ENCODE peak calls at places on chromosomes 12 and 14, in six cellular contexts. A is left ventricle myocardium inferior, I is H9, O is pancreas, S is IMR-90, X is BE2C. H is an unnamed sample.

GRCh38 chr12:12877789-12878455 is 13.4 kb upstream of the GPRC5A start:
- DNase-seq in A (no peak), I (no peak), O (no peak), S (no peak), X (peak; percentile 34), H (peak; percentile 47)

GRCh38 chr12:1644523-1645438 is 15.8 kb downstream of the WNT5B start:
- DNase-seq in A (peak; percentile 88), I (no peak), O (peak; percentile 61), S (peak; percentile 91), X (peak; percentile 79), H (peak; percentile 68)

GRCh38 chr14:49173765-49174373 is 412.3 kb downstream of the RPS29 start:
- DNase-seq in A (no peak), I (peak; percentile 72), O (peak; percentile 51), S (peak; percentile 69), X (peak; percentile 76), H (peak; percentile 38)

GRCh38 chr12:59041241-59042121 is 121.2 kb upstream of the LRIG3 start:
- DNase-seq in A (no peak), I (no peak), O (no peak), S (peak; percentile 96), X (no peak), H (no peak)

GRCh38 chr14:69299286-69300035 is 39.5 kb downstream of the GALNT16 start:
- DNase-seq in A (no peak), I (peak; percentile 52), O (no peak), S (no peak), X (no peak), H (no peak)

GRCh38 chr14:101772770-101773169 is 11.3 kb downstream of the PPP2R5C start:
- DNase-seq in A (no peak), I (no peak), O (no peak), S (no peak), X (no peak), H (no peak)

GRCh38 chr14:98798099-98798498 is 473.9 kb downstream of the BCL11B start:
- DNase-seq in A (no peak), I (no peak), O (peak; percentile 19), S (no peak), X (no peak), H (no peak)

GRCh38 chr14:36663404-36664321 is 2.0 kb downstream of the PAX9 start:
- DNase-seq in A (no peak), I (peak; percentile 58), O (no peak), S (no peak), X (no peak), H (no peak)

GRCh38 chr12:104567832-104568490 is 111.2 kb downstream of the CHST11 start:
- DNase-seq in A (no peak), I (no peak), O (no peak), S (no peak), X (no peak), H (no peak)

GRCh38 chr14:85535916-85536834 is 6.2 kb downstream of the FLRT2 start:
- DNase-seq in A (no peak), I (no peak), O (no peak), S (peak; percentile 79), X (no peak), H (no peak)

GRCh38 chr14:67580336-67581230 is 19.5 kb downstream of the PIGH start:
- DNase-seq in A (no peak), I (no peak), O (no peak), S (no peak), X (no peak), H (no peak)

GRCh38 chr14:101689039-101689501 is 72.4 kb upstream of the PPP2R5C start:
- DNase-seq in A (no peak), I (no peak), O (no peak), S (no peak), X (no peak), H (no peak)

DNA sequence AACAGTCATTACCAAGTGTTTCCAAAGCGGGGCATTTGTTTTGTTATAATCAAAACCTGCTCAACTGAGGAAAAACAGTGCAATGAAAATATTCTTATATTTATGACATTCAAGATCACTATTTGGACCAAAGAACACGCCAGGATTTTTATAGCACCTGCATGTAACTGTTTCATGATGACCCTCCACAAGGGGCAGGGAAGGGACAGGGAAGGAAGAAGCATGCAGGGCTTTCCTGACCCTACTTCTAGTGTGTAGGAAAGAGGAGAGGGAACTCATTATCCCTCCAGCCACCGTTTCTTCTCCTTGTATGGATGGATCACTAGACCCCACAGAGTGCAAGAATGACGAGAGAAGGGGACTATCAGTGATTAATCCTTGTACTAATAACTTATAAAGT is 49.4 kb downstream of the SPPL3 start:
- DNase-seq in A (no peak), I (no peak), O (no peak), S (no peak), X (no peak), H (no peak)
- H3K4me1 ChIP-seq in A (peaks cover 72% of the 10 kb centered on the region), I (no peaks in the 10 kb centered on the region), O (peaks cover 6% of the 10 kb centered on the region), S (peaks cover 11% of the 10 kb centered on the region), X (no peaks in the 10 kb centered on the region), H (peaks cover 59% of the 10 kb centered on the region)

GRCh38 chr14:97337267-97337666 is 540.1 kb downstream of the VRK1 start:
- DNase-seq in A (no peak), I (no peak), O (no peak), S (no peak), X (no peak), H (no peak)
- TF ChIP-seq CTCF in A (no peak), I (no peak), O (no peak), S (no peak), X (no peak), H (no peak)

GRCh38 chr14:32609388-32609787 is 280.3 kb downstream of the AKAP6 start:
- DNase-seq in A (no peak), I (no peak), O (no peak), S (no peak), X (no peak), H (no peak)
- H3K4me1 ChIP-seq in A (peaks cover 75% of the 10 kb centered on the region), I (no peaks in the 10 kb centered on the region), O (no peaks in the 10 kb centered on the region), S (no peaks in the 10 kb centered on the region), X (peaks cover 9% of the 10 kb centered on the region), H (peaks cover 5% of the 10 kb centered on the region)

GRCh38 chr12:95918194-95918993 is 24.0 kb downstream of the CCDC38 start:
- DNase-seq in A (no peak), I (peak; percentile 71), O (peak; percentile 48), S (peak; percentile 42), X (peak; percentile 48), H (peak; percentile 15)
- TF ChIP-seq CTCF in A (peak; percentile 89), I (peak; percentile 92), O (peak; percentile 71), S (peak; percentile 73), X (peak; percentile 94), H (peak; percentile 83)

GRCh38 chr12:57754411-57755193 is at the start of gene MARCHF9:
- DNase-seq in A (peak; percentile 59), I (peak; percentile 89), O (peak; percentile 73), S (no peak), X (peak; percentile 58), H (peak; percentile 91)
- H3K4me1 ChIP-seq in A (peaks cover 53% of the 10 kb centered on the region), I (peaks cover 7% of the 10 kb centered on the region), O (peaks cover 14% of the 10 kb centered on the region), S (peaks cover 7% of the 10 kb centered on the region), X (peaks cover 4% of the 10 kb centered on the region), H (peaks cover 46% of the 10 kb centered on the region)

DNA sequence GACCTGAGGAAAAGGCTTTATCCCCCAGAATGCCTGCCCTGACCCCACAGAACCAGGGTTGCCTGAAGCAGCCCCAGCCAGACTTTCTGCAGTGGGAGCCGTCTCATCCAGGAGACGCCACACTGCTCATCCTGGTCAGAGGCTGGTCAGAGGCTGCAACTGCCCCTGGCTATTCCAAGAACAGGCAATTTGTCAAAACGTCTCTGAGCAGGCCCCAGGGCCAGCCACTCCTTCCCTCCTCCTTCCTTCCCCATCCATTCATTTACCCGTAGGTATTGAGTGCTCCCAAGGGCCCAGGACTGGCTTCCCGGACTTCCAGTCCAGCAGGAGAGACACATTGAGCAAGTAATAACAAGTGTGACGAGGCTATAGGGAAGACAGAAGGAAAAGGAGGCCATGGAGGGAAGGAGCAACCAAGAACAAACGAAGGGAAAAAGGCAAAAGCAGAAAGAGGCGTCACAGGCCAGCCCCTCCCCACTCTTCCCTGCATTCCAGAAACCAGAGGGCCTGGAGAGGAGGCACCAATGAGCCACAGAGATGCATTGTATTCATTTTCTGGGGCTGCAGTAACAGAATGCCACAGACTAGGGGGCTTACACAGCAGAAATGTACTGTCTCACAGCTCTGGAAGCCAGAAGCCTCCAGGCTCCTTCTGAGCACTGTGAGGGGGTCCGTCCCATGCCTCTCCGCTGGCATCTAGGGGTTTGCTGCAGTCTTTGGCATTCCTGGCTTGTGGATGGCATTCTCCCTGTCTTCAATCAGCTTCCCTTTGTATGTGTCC is 21.0 kb upstream of the CD9 start:
- DNase-seq in A (no peak), I (peak; percentile 66), O (no peak), S (peak; percentile 51), X (no peak), H (no peak)
- TF ChIP-seq CTCF in A (no peak), I (peak; percentile 40), O (no peak), S (peak; percentile 31), X (peak; percentile 19), H (no peak)

DNA sequence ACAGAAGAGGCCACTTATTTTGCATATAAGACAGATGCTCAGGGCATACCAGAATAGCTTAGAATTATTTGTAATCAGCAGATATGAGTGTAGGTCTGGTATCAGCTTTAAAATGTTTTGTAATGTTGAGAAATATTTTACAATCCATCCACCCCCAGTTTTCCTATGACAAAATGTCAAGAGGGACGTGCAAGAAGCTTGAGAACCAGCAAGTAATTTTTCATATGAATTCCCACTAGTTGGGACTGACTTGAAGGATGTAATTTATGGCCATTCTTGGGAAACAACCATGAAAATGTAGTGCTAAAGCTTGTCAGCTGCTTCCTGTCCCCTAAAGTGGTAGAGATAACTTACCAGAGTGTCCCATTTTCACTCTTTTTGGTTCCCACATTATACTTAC is 64.0 kb downstream of the RERG start:
- DNase-seq in A (no peak), I (no peak), O (no peak), S (no peak), X (no peak), H (no peak)
- H3K4me1 ChIP-seq in A (peaks cover 18% of the 10 kb centered on the region), I (no peaks in the 10 kb centered on the region), O (no peaks in the 10 kb centered on the region), S (no peaks in the 10 kb centered on the region), X (peaks cover 45% of the 10 kb centered on the region), H (peaks cover 6% of the 10 kb centered on the region)

GRCh38 chr12:6613776-6614512 is 6.8 kb upstream of the CHD4 start:
- DNase-seq in A (peak; percentile 89), I (peak; percentile 98), O (peak; percentile 91), S (peak; percentile 99), X (peak; percentile 97), H (peak; percentile 90)
- TF ChIP-seq CTCF in A (no peak), I (no peak), O (no peak), S (peak; percentile 8), X (no peak), H (no peak)

DNA sequence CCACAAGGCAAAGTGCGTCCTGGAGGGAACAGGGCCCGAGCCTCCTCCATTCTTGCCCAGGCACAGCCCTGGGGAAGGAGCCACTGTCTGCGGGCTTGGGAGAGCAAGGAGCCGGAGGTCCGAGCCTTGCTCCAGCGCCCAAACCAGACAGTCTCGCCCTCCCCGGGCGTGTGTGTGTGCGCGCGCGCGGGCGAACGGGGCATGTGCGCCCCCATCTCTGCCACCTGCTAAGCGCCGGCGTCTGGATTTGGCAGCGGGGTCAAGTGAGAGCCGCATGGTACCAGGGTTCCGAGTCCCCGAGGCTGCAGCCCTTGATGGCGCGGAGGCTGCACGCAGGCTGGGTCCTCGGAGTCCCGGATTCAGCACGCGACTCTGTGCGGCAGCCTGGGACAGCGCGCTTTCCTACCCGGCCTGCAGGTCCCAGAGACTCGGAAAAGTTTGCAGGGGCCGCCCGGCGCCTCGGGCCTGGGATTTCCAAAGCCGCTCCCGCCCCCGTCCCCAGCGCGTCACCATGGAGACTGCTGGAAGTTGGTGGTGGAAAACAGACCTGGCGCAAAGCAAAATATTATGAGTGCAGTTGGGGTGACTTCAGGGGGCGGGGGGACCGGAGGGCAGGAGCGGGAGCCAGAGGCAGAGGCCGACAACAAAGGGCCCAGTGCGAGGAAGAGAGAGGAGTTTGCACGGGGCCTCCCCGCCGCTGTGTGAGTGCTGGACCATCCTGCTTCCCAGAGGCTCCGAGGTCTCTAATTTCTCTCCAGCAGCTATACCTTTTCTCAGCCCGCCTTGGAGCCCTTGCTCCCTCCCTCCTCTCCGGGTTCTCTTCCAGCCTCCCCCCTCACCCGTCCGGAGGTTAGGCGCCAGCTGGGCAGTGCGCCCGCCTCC is 4.2 kb downstream of the RFX4 start:
- DNase-seq in A (no peak), I (peak; percentile 80), O (no peak), S (no peak), X (no peak), H (no peak)
- H3K4me1 ChIP-seq in A (peaks cover 55% of the 10 kb centered on the region), I (peaks cover 2% of the 10 kb centered on the region), O (no peaks in the 10 kb centered on the region), S (no peaks in the 10 kb centered on the region), X (no peaks in the 10 kb centered on the region), H (peaks cover 28% of the 10 kb centered on the region)

H was measured in transverse colon.